ENCODE peak calls at places on chromosomes 16 and 17, in seven cellular contexts. J is astrocyte of the cerebellum, A is AG10803, B is Calu3, E is mucosa of descending colon, Q is esophagus squamous epithelium, C is BE2C. P is an unnamed sample.

GRCh38 chr16:89900885-89901284 is 17.8 kb upstream of the MC1R start:
- DNase-seq in J (no peak), A (no peak), B (no peak), E (no peak), Q (no peak), C (no peak), P (no peak)

GRCh38 chr16:14302399-14303181 is 231.5 kb downstream of the MRTFB start:
- DNase-seq in J (no peak), A (no peak), B (peak), E (no peak), Q (no peak), C (peak), P (no peak)

GRCh38 chr17:17679243-17679642 is 2.0 kb upstream of the RAI1 start:
- DNase-seq in J (no peak), A (no peak), B (no peak), E (no peak), Q (no peak), C (no peak), P (no peak)

GRCh38 chr16:66359012-66359411 is 7.5 kb upstream of the CDH5 start:
- DNase-seq in J (peak), A (peak), B (no peak), E (no peak), Q (no peak), C (no peak), P (no peak)

GRCh38 chr16:67173808-67174705 is 3.7 kb downstream of the NOL3 start:
- DNase-seq in J (no peak), A (peak), B (peak), E (peak), Q (no peak), C (peak), P (peak)

GRCh38 chr16:90018297-90019200 is 707 bp downstream of the DBNDD1 start:
- DNase-seq in J (no peak), A (no peak), B (peak), E (no peak), Q (no peak), C (no peak), P (no peak)

GRCh38 chr16:35525979-35526590 is 2066.7 kb downstream of the TP53TG3F start:
- DNase-seq in J (no peak), A (no peak), B (no peak), E (no peak), Q (no peak), C (no peak), P (no peak)

GRCh38 chr17:71117461-71117860 is 948.1 kb downstream of the KCNJ2 start:
- DNase-seq in J (peak), A (peak), B (no peak), E (no peak), Q (no peak), C (no peak), P (no peak)

GRCh38 chr16:20844588-20844987 is 38.3 kb downstream of the REXO5 start:
- DNase-seq in J (no peak), A (no peak), B (no peak), E (no peak), Q (no peak), C (no peak), P (no peak)

GRCh38 chr16:3020604-3021448 is 658 bp downstream of the TNFRSF12A start:
- DNase-seq in J (peak), A (peak), B (peak), E (peak), Q (no peak), C (peak), P (peak)

GRCh38 chr16:49341706-49342105 is 31.9 kb upstream of the C16orf78 start:
- DNase-seq in J (no peak), A (no peak), B (no peak), E (no peak), Q (no peak), C (no peak), P (no peak)

GRCh38 chr16:9039208-9039607 is 52.2 kb upstream of the HAPSTR1 start:
- DNase-seq in J (no peak), A (no peak), B (no peak), E (no peak), Q (no peak), C (no peak), P (peak)

GRCh38 chr17:45929344-45929743 is 35.0 kb downstream of the MAPT start:
- DNase-seq in J (no peak), A (no peak), B (no peak), E (no peak), Q (no peak), C (no peak), P (no peak)

GRCh38 chr17:45925311-45925710 is 31.0 kb downstream of the MAPT start:
- DNase-seq in J (no peak), A (no peak), B (no peak), E (no peak), Q (no peak), C (no peak), P (no peak)

GRCh38 chr17:45930420-45930951 is 36.1 kb downstream of the MAPT start:
- DNase-seq in J (no peak), A (no peak), B (no peak), E (no peak), Q (no peak), C (no peak), P (no peak)

GRCh38 chr17:45924332-45924820 is 30.0 kb downstream of the MAPT start:
- DNase-seq in J (no peak), A (no peak), B (no peak), E (no peak), Q (no peak), C (no peak), P (no peak)

GRCh38 chr17:45927247-45927646 is 32.9 kb downstream of the MAPT start:
- DNase-seq in J (no peak), A (no peak), B (no peak), E (no peak), Q (no peak), C (no peak), P (no peak)
- TF ChIP-seq CTCF in J (no peak), A (no peak), B (no peak), E (no peak), Q (no peak), C (no peak), P (no peak)

DNA sequence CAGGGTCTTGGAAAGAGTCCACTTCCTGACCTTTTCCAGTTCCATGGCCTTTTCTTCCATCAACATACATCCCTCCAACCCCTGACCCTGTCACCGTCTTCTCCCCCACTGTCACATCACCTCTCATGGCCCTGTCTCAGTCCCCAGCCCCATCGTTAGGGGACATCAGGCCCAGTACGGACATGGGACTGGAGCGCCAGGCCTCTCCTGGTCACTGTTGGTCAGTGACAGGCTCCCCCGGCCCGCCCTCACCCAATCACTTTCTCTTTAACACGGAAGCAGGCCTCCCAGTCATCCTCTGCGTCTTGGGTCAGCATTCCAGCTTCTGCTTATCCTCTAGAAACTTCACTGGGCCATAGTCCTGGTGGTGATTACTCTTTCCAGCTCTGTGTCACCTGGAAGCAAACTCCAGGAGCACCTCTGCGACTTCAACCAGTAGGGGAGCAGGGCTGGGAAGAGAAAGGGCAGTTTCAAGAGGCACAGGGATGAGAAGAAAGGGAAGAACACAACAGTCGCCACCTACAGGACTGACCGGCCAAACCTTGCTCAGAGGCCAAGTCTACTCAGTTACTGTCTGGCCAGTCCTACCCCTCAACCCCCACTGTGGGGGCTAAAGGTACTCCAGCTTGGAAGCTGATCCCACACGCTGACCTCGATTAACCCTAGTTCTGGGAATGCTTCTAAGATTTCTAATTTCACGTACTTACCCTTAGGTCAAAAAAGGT is 15.9 kb upstream of the ICAM2 start:
- DNase-seq in J (no peak), A (no peak), B (no peak), E (no peak), Q (no peak), C (no peak), P (no peak)
- TF ChIP-seq CTCF in J (peak), A (no peak), B (no peak), E (no peak), Q (no peak), C (peak), P (peak)

DNA sequence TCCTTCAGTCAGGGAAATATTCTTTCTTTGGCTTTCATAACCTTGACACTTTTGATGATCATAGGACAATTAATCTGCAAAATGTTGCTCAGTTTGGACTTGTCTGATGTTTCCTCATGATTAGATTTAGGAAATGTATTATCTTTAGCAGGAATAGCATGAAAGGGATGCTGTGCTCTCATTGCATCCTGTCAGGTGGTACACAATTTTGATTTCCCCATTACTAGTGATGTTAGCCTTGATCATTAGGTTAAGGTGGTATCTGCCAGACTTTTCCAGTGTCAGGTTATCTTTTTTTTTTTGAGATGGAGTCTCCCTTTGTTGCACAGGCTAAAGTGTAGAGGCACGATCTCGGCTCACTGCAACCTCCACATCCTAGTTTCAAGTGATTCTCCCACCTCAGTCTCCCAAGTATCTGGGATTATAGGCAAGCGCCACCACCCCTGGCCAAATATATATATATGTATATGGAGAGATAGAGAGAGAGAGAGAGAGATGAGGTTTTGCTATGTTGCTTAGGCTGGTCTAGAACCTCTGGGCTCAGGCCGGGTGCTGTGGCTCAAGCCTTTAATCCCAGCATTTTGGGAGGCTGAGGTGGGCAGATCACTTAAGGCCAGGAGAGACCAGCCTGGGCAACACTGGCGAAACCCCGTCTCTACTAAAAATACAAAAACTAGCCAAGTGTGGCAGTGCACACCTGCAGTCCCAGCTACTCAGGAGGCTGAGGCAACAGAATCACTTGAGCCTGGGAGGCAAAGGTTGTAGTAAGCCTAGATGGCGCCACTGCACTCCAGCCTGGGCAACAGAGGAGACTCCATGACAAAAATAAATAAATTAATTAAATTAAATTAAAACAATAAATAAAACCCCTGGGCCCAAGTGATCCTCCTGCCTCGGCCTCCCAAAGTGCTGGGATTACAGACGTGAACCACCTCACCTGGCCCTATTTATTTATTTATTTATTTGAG is 15.8 kb upstream of the CAVIN1 start:
- DNase-seq in J (no peak), A (peak), B (peak), E (no peak), Q (no peak), C (peak), P (no peak)
- TF ChIP-seq CTCF in J (peak), A (peak), B (no peak), E (peak), Q (peak), C (peak), P (peak)

GRCh38 chr16:53211253-53211652 is 156.5 kb downstream of the CHD9 start:
- DNase-seq in J (no peak), A (no peak), B (no peak), E (no peak), Q (no peak), C (no peak), P (no peak)

GRCh38 chr16:53213542-53213941 is 158.8 kb downstream of the CHD9 start:
- DNase-seq in J (no peak), A (no peak), B (no peak), E (no peak), Q (no peak), C (no peak), P (no peak)

GRCh38 chr16:53209489-53209888 is 154.7 kb downstream of the CHD9 start:
- DNase-seq in J (no peak), A (no peak), B (no peak), E (no peak), Q (no peak), C (no peak), P (no peak)

GRCh38 chr16:53212899-53213235 is 158.1 kb downstream of the CHD9 start:
- DNase-seq in J (no peak), A (no peak), B (no peak), E (no peak), Q (no peak), C (no peak), P (no peak)

GRCh38 chr16:53207810-53208752 is 153.3 kb downstream of the CHD9 start:
- DNase-seq in J (peak), A (peak), B (peak), E (no peak), Q (no peak), C (peak), P (peak)
- TF ChIP-seq CTCF in J (peak), A (peak), B (no peak), E (no peak), Q (peak), C (peak), P (peak)

DNA sequence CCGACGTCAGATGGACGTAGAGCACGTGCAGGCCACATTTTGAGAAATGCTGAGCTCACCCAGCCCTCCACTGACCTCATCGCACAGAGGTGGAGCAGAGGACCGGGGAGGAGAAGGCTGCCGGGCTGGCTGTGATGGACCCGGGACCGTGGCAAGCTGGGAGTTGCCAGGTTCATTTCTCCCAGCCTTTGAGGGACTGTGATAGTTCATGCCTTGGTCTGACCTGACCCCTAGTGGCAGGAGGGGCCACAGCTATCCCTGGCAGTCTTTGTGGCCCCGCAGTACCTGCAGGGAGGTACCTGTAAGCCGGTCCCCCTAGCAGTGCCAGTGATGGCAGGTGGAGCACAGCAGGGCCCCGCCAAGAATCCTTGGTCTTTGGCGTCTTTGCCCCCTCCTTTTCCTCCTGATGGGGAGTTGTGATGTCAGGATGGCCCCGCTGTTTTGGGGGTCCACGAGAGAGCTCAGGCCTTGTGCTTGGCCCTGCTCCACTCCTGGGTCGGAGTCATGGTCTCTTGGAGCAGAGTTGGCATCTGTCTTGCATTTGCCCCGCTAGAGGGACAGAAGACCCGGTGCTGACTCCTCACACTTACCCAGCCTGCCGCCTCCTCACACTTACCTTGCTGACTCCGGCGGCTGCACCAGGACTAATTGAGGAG is 50.4 kb downstream of the OR1D5 start:
- DNase-seq in J (peak), A (peak), B (peak), E (no peak), Q (no peak), C (peak), P (peak)
- TF ChIP-seq CTCF in J (peak), A (peak), B (peak), E (peak), Q (peak), C (peak), P (peak)

GRCh38 chr16:1413684-1414531 is 596 bp downstream of the UNKL start:
- DNase-seq in J (no peak), A (peak), B (peak), E (peak), Q (peak), C (peak), P (no peak)
- TF ChIP-seq CTCF in J (peak), A (peak), B (peak), E (peak), Q (peak), C (peak), P (peak)

GRCh38 chr17:69305177-69305576 is 21.8 kb downstream of the ABCA5 start:
- DNase-seq in J (no peak), A (no peak), B (no peak), E (no peak), Q (no peak), C (no peak), P (no peak)

GRCh38 chr17:69300222-69300621 is 26.7 kb downstream of the ABCA5 start:
- DNase-seq in J (no peak), A (no peak), B (no peak), E (no peak), Q (no peak), C (no peak), P (no peak)

GRCh38 chr17:69302682-69303081 is 24.3 kb downstream of the ABCA5 start:
- DNase-seq in J (no peak), A (no peak), B (no peak), E (no peak), Q (no peak), C (no peak), P (no peak)
- TF ChIP-seq CTCF in J (no peak), A (no peak), B (no peak), E (no peak), Q (no peak), C (no peak), P (no peak)

GRCh38 chr17:69208640-69209039 is 20.0 kb downstream of the ABCA10 start:
- DNase-seq in J (no peak), A (no peak), B (no peak), E (no peak), Q (no peak), C (no peak), P (no peak)
- TF ChIP-seq CTCF in J (no peak), A (no peak), B (no peak), E (no peak), Q (no peak), C (no peak), P (no peak)